ENCODE peak calls at places on chromosomes 2 and 18, in four cellular contexts. P, K, Y and W are unnamed samples.
A peak's percentile ranks its signal among the peaks of the same experiment; 100 is the strongest.

GRCh38 chr2:241461693-241462677 is 46.4 kb downstream of the STK25 start:
- DNase-seq in P (no peak), K (no peak), Y (no peak), W (no peak)

GRCh38 chr18:79687806-79688205 is 8.2 kb downstream of the CTDP1 start:
- DNase-seq in P (no peak), K (no peak), Y (peak; percentile 46), W (no peak)

GRCh38 chr2:108981846-108982245 is 7.2 kb downstream of the EDAR start:
- DNase-seq in P (no peak), K (no peak), Y (no peak), W (no peak)

GRCh38 chr2:71746946-71747501 is 293.7 kb downstream of the DYSF start:
- DNase-seq in P (peak; percentile 86), K (no peak), Y (peak; percentile 61), W (peak; percentile 47)

GRCh38 chr2:219987830-219988229 is 360.4 kb downstream of the SLC4A3 start:
- DNase-seq in P (no peak), K (no peak), Y (peak; percentile 84), W (peak; percentile 96)

GRCh38 chr2:240933048-240933965 is 27.2 kb downstream of the CROCC2 start:
- DNase-seq in P (peak; percentile 59), K (peak; percentile 43), Y (no peak), W (no peak)

GRCh38 chr18:72727038-72727690 is 140.6 kb downstream of the NETO1 start:
- DNase-seq in P (no peak), K (no peak), Y (no peak), W (no peak)

GRCh38 chr2:109260886-109261700 is 132.1 kb downstream of the SH3RF3 start:
- DNase-seq in P (peak; percentile 19), K (no peak), Y (no peak), W (peak; percentile 28)

GRCh38 chr2:215973954-215974699 is 39.2 kb downstream of the MREG start:
- DNase-seq in P (no peak), K (no peak), Y (no peak), W (no peak)

GRCh38 chr2:31239842-31240198 is 5.9 kb downstream of the EHD3 start:
- DNase-seq in P (no peak), K (no peak), Y (peak; percentile 56), W (peak; percentile 83)

GRCh38 chr2:30807249-30807648 is at the start of gene CAPN13:
- DNase-seq in P (no peak), K (no peak), Y (no peak), W (no peak)

GRCh38 chr2:207540431-207540830 is 10.7 kb downstream of the CREB1 start:
- DNase-seq in P (no peak), K (no peak), Y (no peak), W (no peak)

GRCh38 chr18:650428-650858 is 7.0 kb upstream of the TYMS start:
- DNase-seq in P (no peak), K (no peak), Y (no peak), W (no peak)

GRCh38 chr2:17162721-17163120 is 355.5 kb downstream of the RAD51AP2 start:
- DNase-seq in P (no peak), K (no peak), Y (peak; percentile 23), W (no peak)

GRCh38 chr18:13137939-13138821 is 80.4 kb upstream of the LDLRAD4 start:
- DNase-seq in P (peak; percentile 89), K (peak; percentile 63), Y (peak; percentile 26), W (no peak)

GRCh38 chr18:67354692-67355091 is 161.8 kb downstream of the DSEL start:
- DNase-seq in P (no peak), K (no peak), Y (no peak), W (no peak)

GRCh38 chr2:234873828-234874173 is 78.0 kb upstream of the SH3BP4 start:
- DNase-seq in P (peak; percentile 76), K (no peak), Y (peak; percentile 50), W (peak; percentile 1)

GRCh38 chr18:35458271-35458670 is 39.5 kb downstream of the INO80C start:
- DNase-seq in P (no peak), K (no peak), Y (no peak), W (no peak)

GRCh38 chr18:46155652-46156051 is 51.5 kb downstream of the HAUS1 start:
- DNase-seq in P (no peak), K (no peak), Y (peak; percentile 51), W (peak; percentile 87)

GRCh38 chr2:37686792-37687595 is 15.6 kb upstream of the CDC42EP3 start:
- DNase-seq in P (no peak), K (no peak), Y (no peak), W (no peak)

GRCh38 chr18:49988101-49988500 is 174.8 kb upstream of the ACAA2 start:
- DNase-seq in P (no peak), K (no peak), Y (no peak), W (no peak)

GRCh38 chr2:178328037-178328436 is 122.9 kb downstream of the PRKRA start:
- DNase-seq in P (no peak), K (no peak), Y (peak; percentile 48), W (no peak)

GRCh38 chr18:31573047-31573446 is 18.6 kb upstream of the TTR start:
- DNase-seq in P (no peak), K (no peak), Y (no peak), W (no peak)

GRCh38 chr2:146604521-146604920 is 1240.3 kb upstream of the ACVR2A start:
- DNase-seq in P (no peak), K (no peak), Y (no peak), W (no peak)

GRCh38 chr2:67854103-67854502 is 208.7 kb downstream of the C1D start:
- DNase-seq in P (no peak), K (no peak), Y (no peak), W (no peak)

GRCh38 chr2:69594341-69594740 is 49.2 kb downstream of the AAK1 start:
- DNase-seq in P (no peak), K (no peak), Y (peak; percentile 69), W (no peak)

GRCh38 chr2:126908721-126909177 is 10.1 kb downstream of the TEX51 start:
- DNase-seq in P (no peak), K (no peak), Y (no peak), W (no peak)

GRCh38 chr2:74188018-74188601 is 9.4 kb upstream of the MOB1A start:
- DNase-seq in P (no peak), K (no peak), Y (peak; percentile 76), W (peak; percentile 50)

GRCh38 chr2:51158236-51158635 is 126.3 kb upstream of the NRXN1 start:
- DNase-seq in P (no peak), K (no peak), Y (no peak), W (no peak)

GRCh38 chr2:164150601-164151000 is 414.8 kb upstream of the FIGN start:
- DNase-seq in P (no peak), K (no peak), Y (peak; percentile 67), W (no peak)

GRCh38 chr2:239802101-239802649 is 223.0 kb downstream of the NDUFA10 start:
- DNase-seq in P (peak; percentile 38), K (no peak), Y (no peak), W (no peak)

GRCh38 chr2:239805043-239805329 is 220.2 kb downstream of the NDUFA10 start:
- DNase-seq in P (peak; percentile 42), K (no peak), Y (no peak), W (no peak)

GRCh38 chr2:239803102-239803763 is 221.9 kb downstream of the NDUFA10 start:
- DNase-seq in P (peak; percentile 33), K (no peak), Y (no peak), W (no peak)

GRCh38 chr2:239804161-239805042 is 220.7 kb downstream of the NDUFA10 start:
- DNase-seq in P (peak; percentile 56), K (peak; percentile 8), Y (no peak), W (no peak)

GRCh38 chr2:239803764-239804111 is 221.4 kb downstream of the NDUFA10 start:
- DNase-seq in P (no peak), K (no peak), Y (no peak), W (no peak)
- TF ChIP-seq CTCF in P (no peak), K (no peak), Y (no peak), W (no peak)

DNA sequence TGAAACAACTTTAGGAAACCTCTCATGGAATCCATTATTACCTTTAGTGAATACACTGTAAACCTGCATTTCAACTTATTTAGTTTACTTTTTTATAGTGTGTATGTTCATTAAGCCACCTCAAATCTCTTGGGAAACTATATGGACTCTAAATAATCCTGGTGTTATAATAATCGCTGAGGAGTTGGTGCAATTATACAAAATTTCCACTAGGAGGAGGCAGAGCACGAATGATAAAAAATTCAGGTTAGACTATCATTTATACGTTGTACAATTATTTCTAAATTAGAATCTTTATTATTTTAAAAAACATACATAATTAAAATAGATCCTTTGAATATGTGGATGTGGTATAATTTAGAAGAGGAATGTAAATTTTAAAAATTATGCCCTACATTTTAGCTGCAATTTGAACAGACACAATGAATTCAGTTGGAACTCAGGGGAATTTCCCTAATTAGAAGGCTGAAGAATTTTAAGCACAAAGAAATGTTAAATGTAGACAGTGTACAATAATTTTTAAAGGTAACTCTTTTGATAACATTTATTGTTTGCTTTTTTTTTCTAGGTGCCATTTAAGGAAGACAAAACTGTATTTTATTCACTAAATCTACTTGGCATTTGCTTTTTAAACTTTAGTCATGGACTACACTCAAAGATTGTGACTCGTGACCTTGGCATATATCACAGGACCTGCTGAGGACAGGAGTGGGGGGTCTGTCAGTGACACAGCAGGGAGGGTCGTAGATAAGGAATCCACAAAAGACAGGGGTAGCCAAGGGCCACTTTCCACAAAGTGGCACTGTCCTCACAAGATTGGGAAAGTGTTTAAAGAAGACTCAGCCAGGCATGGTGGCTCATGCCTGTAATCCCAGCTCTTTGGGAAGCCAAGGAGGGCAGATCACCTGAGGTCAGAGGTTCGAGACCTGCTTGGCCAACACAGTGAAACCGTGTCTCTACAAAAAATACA is 45.5 kb downstream of the RAB12 start:
- DNase-seq in P (no peak), K (no peak), Y (peak; percentile 57), W (peak; percentile 30)
- TF ChIP-seq CTCF in P (peak; percentile 83), K (peak; percentile 63), Y (peak; percentile 41), W (peak; percentile 93)

DNA sequence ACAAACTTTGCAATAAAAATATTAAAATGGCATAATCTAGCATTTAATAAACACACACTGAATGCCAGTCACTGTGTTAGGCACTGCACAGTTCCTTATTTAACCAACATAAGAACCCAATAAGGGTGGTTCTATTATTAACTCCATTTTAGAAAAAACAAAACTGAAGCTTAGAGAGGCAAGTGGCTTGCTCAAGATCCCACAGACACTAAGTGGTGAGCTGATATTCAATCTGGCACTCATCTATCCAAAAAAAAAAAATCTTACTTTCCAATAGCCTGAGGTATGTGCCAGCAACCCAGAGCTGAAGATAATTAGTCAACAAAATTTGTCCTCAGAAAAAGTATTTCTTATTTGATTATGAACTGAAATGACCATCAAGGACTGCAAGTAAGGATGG is 799 bp downstream of the CYTIP start:
- DNase-seq in P (no peak), K (no peak), Y (no peak), W (no peak)
- TF ChIP-seq CTCF in P (no peak), K (no peak), Y (no peak), W (no peak)

GRCh38 chr2:168424112-168424951 is 31.7 kb upstream of the CERS6 start:
- DNase-seq in P (no peak), K (no peak), Y (peak; percentile 82), W (no peak)
- TF ChIP-seq CTCF in P (no peak), K (no peak), Y (no peak), W (no peak)

GRCh38 chr2:125643128-125643527 is 1012.8 kb upstream of the GYPC start:
- DNase-seq in P (no peak), K (no peak), Y (no peak), W (no peak)
- TF ChIP-seq CTCF in P (no peak), K (no peak), Y (no peak), W (no peak)